ENCODE peak calls at places on chromosomes 1 and 21, in five cellular contexts. K is heart right ventricle, N is IMR-90, G is mesothelial cell of epicardium, V is tibial artery. L is an unnamed sample.

GRCh38 chr1:63804829-63805484 is 31.1 kb downstream of the ROR1 start:
- DNase-seq in G (no peak), N (no peak), K (no peak), V (no peak), L (no peak)

GRCh38 chr1:193416226-193416625 is 229.8 kb upstream of the B3GALT2 start:
- DNase-seq in N (no peak), K (no peak), V (no peak), G (no peak), L (no peak)

GRCh38 chr21:38993561-38993960 is 187.8 kb downstream of the ETS2 start:
- DNase-seq in V (peak), N (peak), G (peak), K (no peak), L (no peak)

GRCh38 chr1:156386949-156387898 is 18.2 kb downstream of the RHBG start:
- DNase-seq in N (no peak), G (no peak), V (no peak), K (no peak), L (no peak)

GRCh38 chr1:185499986-185500626 is 183.1 kb upstream of the IVNS1ABP start:
- DNase-seq in N (peak), V (no peak), G (no peak), K (no peak), L (no peak)

GRCh38 chr21:29230541-29231275 is 68.0 kb upstream of the BACH1 start:
- DNase-seq in G (no peak), V (no peak), K (no peak), N (no peak), L (no peak)

GRCh38 chr1:76330993-76331603 is 256.6 kb downstream of the ST6GALNAC3 start:
- DNase-seq in V (no peak), N (peak), K (no peak), G (no peak), L (no peak)

GRCh38 chr1:99326215-99326949 is 62.1 kb downstream of the PLPPR4 start:
- DNase-seq in K (no peak), N (no peak), G (no peak), V (no peak), L (no peak)

GRCh38 chr1:228081144-228081543 is 1.4 kb upstream of the ARF1 start:
- DNase-seq in V (peak), K (no peak), N (no peak), G (no peak), L (no peak)

GRCh38 chr1:208108646-208109330 is 135.4 kb downstream of the PLXNA2 start:
- DNase-seq in N (no peak), K (no peak), V (no peak), G (no peak), L (no peak)

GRCh38 chr1:33175865-33176264 is 6.0 kb downstream of the TRIM62 start:
- DNase-seq in N (no peak), G (no peak), V (peak), K (no peak), L (no peak)

GRCh38 chr1:40948741-40949528 is 30.6 kb upstream of the CTPS1 start:
- DNase-seq in G (peak), V (peak), K (no peak), N (peak), L (no peak)

GRCh38 chr1:225580180-225581099 is 72.5 kb downstream of the ENAH start:
- DNase-seq in G (no peak), V (no peak), K (no peak), N (no peak), L (no peak)

GRCh38 chr1:223775711-223776074 is 63.4 kb downstream of the CAPN2 start:
- DNase-seq in N (no peak), G (no peak), K (no peak), V (no peak), L (no peak)

GRCh38 chr1:84847253-84848247 is 45.5 kb downstream of the LPAR3 start:
- DNase-seq in N (peak), V (peak), K (peak), G (peak), L (no peak)

GRCh38 chr1:150596976-150597375 is 17.6 kb upstream of the MCL1 start:
- DNase-seq in N (no peak), V (peak), G (no peak), K (no peak), L (peak)

GRCh38 chr1:37666241-37666867 is 26.0 kb upstream of the CDCA8 start:
- DNase-seq in V (no peak), K (no peak), N (no peak), G (no peak), L (no peak)

GRCh38 chr1:156802421-156802820 is 14.2 kb downstream of the SH2D2A start:
- DNase-seq in G (no peak), V (no peak), N (no peak), K (no peak), L (no peak)

GRCh38 chr1:183124259-183124658 is 61.8 kb upstream of the LAMC2 start:
- DNase-seq in G (no peak), N (no peak), V (no peak), K (no peak), L (no peak)

GRCh38 chr1:211736351-211736915 is 61.0 kb upstream of the NEK2 start:
- DNase-seq in G (no peak), N (no peak), K (no peak), V (no peak), L (peak)

GRCh38 chr1:159594581-159594980 is 7.0 kb downstream of the APCS start:
- DNase-seq in V (no peak), G (no peak), K (no peak), N (no peak), L (no peak)

GRCh38 chr1:181583598-181583997 is 100.3 kb downstream of the CACNA1E start:
- DNase-seq in N (no peak), K (no peak), V (no peak), G (no peak), L (no peak)
- TF ChIP-seq CTCF in N (no peak), K (no peak), V (no peak), G (peak), L (peak)

DNA sequence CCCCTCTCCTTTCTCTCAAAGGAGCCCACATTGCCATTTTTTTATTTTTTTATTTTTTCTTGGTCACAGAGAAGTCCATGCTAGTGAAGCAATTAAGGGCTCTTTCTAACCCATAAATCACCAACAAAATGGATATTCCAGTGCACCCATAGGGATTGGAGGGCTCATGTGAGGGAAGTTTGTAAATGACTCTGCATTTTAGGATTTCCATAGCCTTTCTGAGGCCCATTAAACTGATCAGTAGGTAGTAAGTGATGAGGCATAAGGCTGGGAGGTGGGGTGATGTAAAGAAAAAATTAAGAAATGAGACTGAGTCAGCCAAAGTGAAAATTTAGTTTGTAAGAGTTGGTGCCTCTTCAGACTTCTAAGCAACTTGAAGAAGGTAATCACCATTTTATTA is 55.9 kb upstream of the JAK1 start:
- DNase-seq in G (no peak), V (no peak), N (no peak), K (no peak), L (no peak)
- TF ChIP-seq CTCF in G (no peak), V (no peak), N (no peak), K (no peak), L (no peak)

DNA sequence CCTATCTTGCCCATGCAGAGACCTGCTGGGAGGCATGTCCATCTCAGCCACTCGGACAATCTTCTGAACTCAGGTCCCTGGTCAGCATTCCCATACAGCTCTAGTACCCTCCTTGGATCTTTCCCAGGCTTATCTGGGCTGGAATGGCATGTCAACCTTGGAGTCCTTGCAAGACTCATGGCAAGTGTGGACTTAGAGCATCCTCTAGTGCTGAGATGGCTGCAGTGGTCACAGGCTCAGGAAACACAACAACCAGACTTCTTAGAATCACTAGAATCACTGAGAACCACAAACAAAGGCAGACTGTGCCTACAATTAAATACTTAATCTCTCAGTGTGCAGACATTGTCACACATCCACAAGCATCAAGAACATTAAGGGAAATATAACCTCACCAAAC is 73.1 kb upstream of the TSHB start:
- DNase-seq in G (no peak), K (no peak), V (no peak), N (no peak), L (no peak)
- TF ChIP-seq CTCF in G (no peak), K (no peak), V (no peak), N (peak), L (peak)

GRCh38 chr1:206978259-206978658 is 8.0 kb upstream of the FCAMR start:
- DNase-seq in G (no peak), K (no peak), N (no peak), V (no peak), L (no peak)

GRCh38 chr1:206986402-206986801 is 16.1 kb upstream of the FCAMR start:
- DNase-seq in N (no peak), G (no peak), V (no peak), K (no peak), L (no peak)

GRCh38 chr1:206985162-206985749 is 15.0 kb upstream of the FCAMR start:
- DNase-seq in G (no peak), K (no peak), V (no peak), N (no peak), L (no peak)

GRCh38 chr1:206979379-206980043 is 9.3 kb upstream of the FCAMR start:
- DNase-seq in V (no peak), K (no peak), G (no peak), N (peak), L (no peak)

DNA sequence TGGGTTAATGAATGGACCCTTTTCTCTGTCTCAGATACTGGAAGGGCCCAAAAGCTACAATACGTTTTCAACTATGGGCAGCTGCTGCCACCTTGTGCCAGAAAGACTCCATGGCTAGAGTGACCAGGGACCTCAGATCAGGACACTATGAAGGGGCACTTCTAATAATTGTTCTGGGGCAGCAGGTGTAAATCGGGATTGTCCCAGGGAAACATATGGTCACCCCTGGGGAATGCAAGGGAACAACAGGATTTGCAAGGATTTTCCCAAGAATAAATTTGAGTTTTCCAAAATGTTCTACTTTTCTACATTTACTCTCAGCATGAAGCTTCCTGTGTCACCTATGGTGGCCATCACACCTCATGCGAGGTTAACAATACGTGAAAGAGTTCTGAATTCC is 12.0 kb upstream of the FCAMR start:
- DNase-seq in K (peak), V (no peak), G (peak), N (peak), L (no peak)
- TF ChIP-seq CTCF in K (peak), V (peak), G (peak), N (peak), L (peak)

GRCh38 chr1:8423702-8424538 is 106.0 kb downstream of the SLC45A1 start:
- DNase-seq in G (peak), N (peak), K (peak), V (peak), L (no peak)
- TF ChIP-seq CTCF in G (no peak), N (no peak), K (no peak), V (peak), L (no peak)

GRCh38 chr1:78437393-78437792 is 53.4 kb upstream of the PTGFR start:
- DNase-seq in G (no peak), K (no peak), N (peak), V (no peak), L (no peak)
- TF ChIP-seq CTCF in G (no peak), K (no peak), N (no peak), V (no peak), L (no peak)

GRCh38 chr1:243475966-243476365 is 220.1 kb downstream of the SDCCAG8 start:
- DNase-seq in G (no peak), V (no peak), K (no peak), N (peak), L (no peak)
- TF ChIP-seq CTCF in G (no peak), V (no peak), K (no peak), N (peak), L (peak)

DNA sequence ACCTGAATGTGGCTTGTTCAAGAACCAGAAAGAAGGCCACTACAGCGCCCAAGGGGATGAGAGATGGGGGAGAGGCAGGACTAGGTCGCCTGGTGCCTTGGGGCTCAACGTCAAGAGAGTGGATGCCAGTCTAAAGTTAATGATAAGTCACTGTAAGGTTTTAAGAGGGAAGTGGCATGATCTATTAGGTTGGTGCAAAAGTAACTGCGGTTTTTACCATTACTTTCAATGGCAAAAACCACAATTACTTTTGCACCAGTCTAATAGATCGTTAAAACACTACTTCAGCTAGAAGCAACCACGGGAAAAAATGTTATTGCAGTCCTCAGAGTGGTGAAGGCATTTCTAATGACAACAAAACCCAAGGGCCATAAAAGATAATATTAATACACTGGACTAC is 2.6 kb upstream of the GJB3 start:
- DNase-seq in K (no peak), N (no peak), V (no peak), G (no peak), L (no peak)
- TF ChIP-seq CTCF in K (no peak), N (no peak), V (no peak), G (no peak), L (no peak)

GRCh38 chr1:36442337-36442736 is 7.9 kb downstream of the OSCP1 start:
- DNase-seq in G (no peak), K (no peak), N (no peak), V (no peak), L (no peak)
- TF ChIP-seq CTCF in G (no peak), K (no peak), N (no peak), V (no peak), L (no peak)

GRCh38 chr1:168507828-168508227 is 36.0 kb downstream of the XCL2 start:
- DNase-seq in K (no peak), N (no peak), G (no peak), V (no peak), L (no peak)

GRCh38 chr1:168507271-168507670 is 36.5 kb downstream of the XCL2 start:
- DNase-seq in G (no peak), K (no peak), N (no peak), V (no peak), L (no peak)

GRCh38 chr1:168509204-168509603 is 34.6 kb downstream of the XCL2 start:
- DNase-seq in K (no peak), V (no peak), N (no peak), G (no peak), L (no peak)

GRCh38 chr1:168504064-168504837 is 39.5 kb downstream of the XCL2 start:
- DNase-seq in G (no peak), V (peak), N (peak), K (no peak), L (no peak)

DNA sequence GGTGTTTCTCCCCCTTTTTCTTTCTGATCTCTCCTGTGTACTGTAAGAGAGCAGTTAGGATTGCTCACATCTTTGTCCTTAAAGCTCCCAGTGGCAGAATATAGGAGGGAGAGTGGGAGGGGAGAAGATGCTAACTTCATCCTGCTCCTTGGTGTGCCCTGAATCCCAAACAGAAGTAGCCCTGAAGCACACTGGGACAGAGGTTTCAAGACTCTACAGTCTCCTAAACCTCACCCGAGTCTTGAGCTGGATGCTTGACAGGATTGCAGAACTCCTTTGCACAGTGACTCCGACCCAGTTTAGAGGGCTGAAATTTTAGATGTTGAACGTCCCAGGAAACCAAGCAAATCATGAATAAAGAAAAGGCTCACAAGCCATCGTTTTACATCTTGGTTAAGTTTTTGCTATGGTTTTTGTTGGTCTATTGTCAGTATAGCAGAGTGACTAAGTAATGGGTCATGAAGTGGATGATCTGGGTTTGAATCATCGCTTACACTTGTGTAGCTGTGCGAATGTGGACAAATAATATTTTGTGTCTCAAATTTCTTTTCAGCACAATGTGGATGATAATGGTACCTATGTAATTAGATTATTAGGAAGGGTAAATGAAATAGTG is 37.5 kb downstream of the XCL2 start:
- DNase-seq in V (no peak), G (no peak), N (peak), K (no peak), L (no peak)
- TF ChIP-seq CTCF in V (no peak), G (no peak), N (no peak), K (no peak), L (no peak)